ENCODE peak calls at places on chromosome 9, in four cellular contexts. One of them, this sample, is unnamed. For H3K4me1, the result is how much of the 10 kb centered on the place peaks cover.

GRCh38 chr9:69168709-69169217 is 5.3 kb upstream of the TJP2 start:
- DNase-seq in pancreas: no peak
- DNase-seq in GM12878: no peak
- DNase-seq in body of pancreas: no peak
- DNase-seq in this sample: no peak

GRCh38 chr9:92716557-92716956 is 46.6 kb upstream of the IPPK start:
- DNase-seq in pancreas: peak
- DNase-seq in GM12878: no peak
- DNase-seq in body of pancreas: peak
- DNase-seq in this sample: peak

GRCh38 chr9:78971505-78971904 is 600.3 kb upstream of the TLE4 start:
- DNase-seq in body of pancreas: no peak
- DNase-seq in pancreas: no peak
- DNase-seq in GM12878: no peak
- DNase-seq in this sample: no peak

GRCh38 chr9:8940650-8941049 is 1141.1 kb upstream of the DMAC1 start:
- DNase-seq in body of pancreas: no peak
- DNase-seq in GM12878: no peak
- DNase-seq in pancreas: no peak
- DNase-seq in this sample: no peak

GRCh38 chr9:65409471-65409980 is 124.5 kb upstream of the FOXD4L5 start:
- DNase-seq in GM12878: no peak
- DNase-seq in pancreas: no peak
- DNase-seq in body of pancreas: no peak
- DNase-seq in this sample: no peak

GRCh38 chr9:105232207-105232606 is 12.2 kb upstream of the SLC44A1 start:
- DNase-seq in body of pancreas: no peak
- DNase-seq in GM12878: no peak
- DNase-seq in pancreas: no peak
- DNase-seq in this sample: no peak

GRCh38 chr9:74729129-74729710 is 158.5 kb downstream of the TRPM6 start:
- DNase-seq in GM12878: no peak
- DNase-seq in pancreas: no peak
- DNase-seq in body of pancreas: no peak
- DNase-seq in this sample: no peak

GRCh38 chr9:101400120-101400519 is 1.5 kb downstream of the ZNF189 start:
- DNase-seq in pancreas: peak
- DNase-seq in body of pancreas: peak
- DNase-seq in GM12878: no peak
- DNase-seq in this sample: peak

GRCh38 chr9:16787724-16788123 is 82.7 kb downstream of the BNC2 start:
- DNase-seq in body of pancreas: no peak
- DNase-seq in pancreas: no peak
- DNase-seq in GM12878: no peak
- DNase-seq in this sample: no peak

GRCh38 chr9:127686461-127687393 is 20.1 kb upstream of the CFAP157 start:
- DNase-seq in GM12878: no peak
- DNase-seq in pancreas: no peak
- DNase-seq in body of pancreas: no peak
- DNase-seq in this sample: no peak

GRCh38 chr9:126669108-126669507 is 55.4 kb downstream of the LMX1B start:
- DNase-seq in pancreas: no peak
- DNase-seq in GM12878: no peak
- DNase-seq in body of pancreas: no peak
- DNase-seq in this sample: no peak

GRCh38 chr9:112327718-112328450 is 5.5 kb downstream of the PTBP3 start:
- DNase-seq in body of pancreas: no peak
- DNase-seq in pancreas: no peak
- DNase-seq in GM12878: no peak
- DNase-seq in this sample: no peak

GRCh38 chr9:6902423-6902822 is 144.7 kb downstream of the KDM4C start:
- DNase-seq in pancreas: no peak
- DNase-seq in GM12878: no peak
- DNase-seq in body of pancreas: no peak
- DNase-seq in this sample: no peak

GRCh38 chr9:127777368-127777960 is 1.0 kb downstream of the SH2D3C start:
- DNase-seq in pancreas: no peak
- DNase-seq in GM12878: no peak
- DNase-seq in body of pancreas: no peak
- DNase-seq in this sample: no peak

GRCh38 chr9:105475302-105475701 is 27.5 kb downstream of the FSD1L start:
- DNase-seq in body of pancreas: no peak
- DNase-seq in pancreas: no peak
- DNase-seq in GM12878: no peak
- DNase-seq in this sample: no peak

DNA sequence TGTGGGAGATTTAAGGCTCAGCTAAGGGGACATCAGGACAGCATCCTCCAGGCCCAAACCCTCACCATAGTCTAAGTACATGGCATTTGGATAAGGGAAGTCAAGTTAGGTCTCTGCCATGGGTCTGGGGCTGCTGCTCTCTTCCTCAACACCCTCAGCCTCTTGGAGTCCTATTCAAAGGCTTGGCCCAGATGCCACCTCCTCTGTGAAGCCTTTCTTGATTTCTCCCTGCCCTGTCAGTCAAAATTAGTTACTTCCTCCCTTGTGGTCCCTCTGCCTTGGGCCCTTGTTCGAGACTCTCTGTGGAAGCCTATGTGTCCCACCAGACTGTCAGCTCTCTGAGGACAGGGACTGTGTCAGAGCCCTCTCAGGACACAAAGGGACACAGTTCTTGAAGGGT is 17.7 kb upstream of the DAB2IP start:
- DNase-seq in GM12878: no peak
- DNase-seq in pancreas: no peak
- DNase-seq in body of pancreas: no peak
- DNase-seq in this sample: no peak
- H3K4me1 ChIP-seq in GM12878: under half
- H3K4me1 ChIP-seq in pancreas: under half
- H3K4me1 ChIP-seq in body of pancreas: half or more
- H3K4me1 ChIP-seq in this sample: under half

DNA sequence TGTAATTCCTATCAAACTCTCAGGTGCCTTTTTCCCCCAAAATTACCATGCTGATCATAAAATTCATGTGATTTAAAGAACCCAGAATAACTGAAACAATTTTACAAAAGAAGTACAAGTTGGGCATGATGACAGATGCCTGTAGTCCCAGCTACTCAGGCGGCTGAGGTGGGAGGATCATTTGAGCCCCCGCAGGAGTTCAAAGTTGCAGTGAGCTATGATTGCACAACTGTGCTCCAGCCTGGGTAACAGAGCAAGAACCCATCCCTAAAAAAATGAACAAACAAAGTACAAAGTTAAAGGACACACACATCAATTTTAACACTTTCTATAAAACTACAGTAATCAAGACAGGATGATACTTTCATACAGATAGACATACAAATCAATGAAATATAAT is 97.9 kb upstream of the LPAR1 start:
- DNase-seq in GM12878: no peak
- DNase-seq in body of pancreas: no peak
- DNase-seq in pancreas: no peak
- DNase-seq in this sample: no peak
- H3K4me1 ChIP-seq in GM12878: under half
- H3K4me1 ChIP-seq in body of pancreas: under half
- H3K4me1 ChIP-seq in pancreas: under half
- H3K4me1 ChIP-seq in this sample: under half

GRCh38 chr9:136536721-136537241 is 9.1 kb downstream of the NOTCH1 start:
- DNase-seq in pancreas: no peak
- DNase-seq in GM12878: no peak
- DNase-seq in body of pancreas: no peak
- DNase-seq in this sample: no peak
- H3K4me1 ChIP-seq in pancreas: under half
- H3K4me1 ChIP-seq in GM12878: half or more
- H3K4me1 ChIP-seq in body of pancreas: half or more
- H3K4me1 ChIP-seq in this sample: half or more

DNA sequence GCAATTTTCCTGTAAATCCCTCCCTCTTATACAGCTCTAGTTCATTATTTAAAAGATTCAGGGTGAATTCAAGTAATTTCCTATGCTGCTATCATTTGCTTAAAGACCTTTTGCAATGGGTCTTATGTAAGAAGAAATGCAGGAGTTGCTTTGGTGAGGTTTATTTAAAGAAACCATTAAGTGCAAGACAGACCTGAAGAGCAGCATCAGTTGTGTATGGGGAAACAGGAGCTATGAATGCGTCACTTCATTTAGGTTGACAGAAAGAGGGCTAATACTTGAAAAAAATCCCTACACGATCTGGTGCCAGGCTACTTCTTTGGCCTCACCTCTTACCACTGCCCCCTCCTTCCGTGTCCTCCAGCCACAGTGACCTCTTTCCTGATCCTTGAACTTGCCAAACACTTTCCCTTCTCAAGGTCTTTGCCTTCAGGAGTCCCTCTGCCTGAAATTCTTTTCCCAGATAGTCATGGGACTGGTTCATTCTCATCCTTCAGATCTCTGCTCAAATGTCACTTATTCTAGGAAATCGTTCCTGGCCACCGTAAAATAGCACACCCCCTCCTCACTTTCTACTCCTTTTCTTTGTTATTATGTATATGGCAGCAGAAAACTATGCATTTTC is 1.4 kb upstream of the JAK2 start:
- DNase-seq in body of pancreas: no peak
- DNase-seq in pancreas: no peak
- DNase-seq in GM12878: no peak
- DNase-seq in this sample: no peak
- H3K4me1 ChIP-seq in body of pancreas: under half
- H3K4me1 ChIP-seq in pancreas: under half
- H3K4me1 ChIP-seq in GM12878: under half
- H3K4me1 ChIP-seq in this sample: under half

GRCh38 chr9:131892162-131892707 is 152.4 kb upstream of the RAPGEF1 start:
- DNase-seq in pancreas: no peak
- DNase-seq in GM12878: no peak
- DNase-seq in body of pancreas: no peak
- DNase-seq in this sample: no peak
- H3K4me1 ChIP-seq in pancreas: under half
- H3K4me1 ChIP-seq in GM12878: under half
- H3K4me1 ChIP-seq in body of pancreas: under half
- H3K4me1 ChIP-seq in this sample: half or more

GRCh38 chr9:129145316-129145715 is 32.7 kb downstream of the IER5L start:
- DNase-seq in body of pancreas: no peak
- DNase-seq in pancreas: no peak
- DNase-seq in GM12878: no peak
- DNase-seq in this sample: no peak
- H3K4me1 ChIP-seq in body of pancreas: half or more
- H3K4me1 ChIP-seq in pancreas: under half
- H3K4me1 ChIP-seq in GM12878: under half
- H3K4me1 ChIP-seq in this sample: half or more

DNA sequence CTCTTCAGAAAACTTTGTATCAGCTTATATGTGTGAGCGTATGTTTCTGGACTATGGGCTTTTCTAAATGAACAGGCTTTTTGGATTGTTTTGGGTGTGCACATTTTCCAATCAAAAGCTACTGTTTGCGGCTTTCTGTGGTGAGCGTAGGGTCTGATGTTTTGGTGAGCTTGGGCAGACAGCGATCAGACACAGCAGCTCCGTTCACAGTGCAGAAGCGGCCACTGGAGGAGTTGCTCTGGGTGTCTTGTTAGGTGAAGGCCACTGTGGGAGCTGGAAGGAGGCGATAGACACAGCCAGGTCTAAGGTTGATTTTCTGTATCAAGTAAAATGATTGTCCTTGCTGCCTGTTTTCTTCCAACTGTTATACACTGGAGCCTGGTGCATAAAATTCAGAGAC is 11.1 kb downstream of the PRRC2B start:
- DNase-seq in pancreas: no peak
- DNase-seq in GM12878: no peak
- DNase-seq in body of pancreas: no peak
- DNase-seq in this sample: no peak
- H3K4me1 ChIP-seq in pancreas: half or more
- H3K4me1 ChIP-seq in GM12878: under half
- H3K4me1 ChIP-seq in body of pancreas: half or more
- H3K4me1 ChIP-seq in this sample: half or more

This sample was measured in heart right ventricle.